ENCODE peak calls at places on chromosomes 5 and 9, in nine cellular contexts. Y, T, S, G, W, P, H, D and O are unnamed samples.

GRCh38 chr5:52725065-52725746 is 62.5 kb upstream of the ITGA1 start:
- DNase-seq in Y (no peak), P (peak), T (no peak), G (no peak), H (peak), S (no peak), D (peak), W (no peak), O (no peak)

GRCh38 chr5:55700745-55701144 is 11.4 kb downstream of the SLC38A9 start:
- DNase-seq in G (no peak), Y (no peak), D (no peak), W (no peak), P (no peak), H (no peak), S (no peak), T (no peak), O (no peak)

GRCh38 chr5:109936996-109937395 is 247.3 kb downstream of the MAN2A1 start:
- DNase-seq in H (no peak), P (no peak), W (no peak), Y (no peak), G (no peak), D (no peak), T (no peak), S (no peak), O (no peak)

GRCh38 chr5:40791715-40792139 is 6.4 kb downstream of the PRKAA1 start:
- DNase-seq in Y (no peak), G (no peak), H (no peak), P (no peak), S (no peak), T (no peak), W (no peak), D (no peak), O (no peak)

GRCh38 chr9:94134629-94135028 is 50.4 kb downstream of the PTPDC1 start:
- DNase-seq in H (no peak), D (no peak), G (no peak), T (no peak), P (no peak), Y (no peak), W (no peak), S (no peak), O (no peak)

GRCh38 chr5:153504726-153505125 is 14.3 kb downstream of the GRIA1 start:
- DNase-seq in Y (no peak), H (no peak), G (no peak), T (no peak), W (no peak), P (no peak), S (no peak), D (no peak), O (no peak)

GRCh38 chr5:179261301-179262125 is 83.7 kb downstream of the ADAMTS2 start:
- DNase-seq in T (no peak), S (no peak), H (no peak), P (no peak), D (no peak), Y (no peak), W (no peak), G (no peak), O (peak)

GRCh38 chr9:105132006-105132405 is 112.4 kb upstream of the SLC44A1 start:
- DNase-seq in D (no peak), W (no peak), T (no peak), S (no peak), G (no peak), Y (no peak), H (no peak), P (no peak), O (no peak)

GRCh38 chr9:137757139-137757538 is 120.4 kb upstream of the CACNA1B start:
- DNase-seq in G (no peak), Y (no peak), P (no peak), W (no peak), T (peak), D (no peak), H (no peak), S (no peak), O (no peak)

GRCh38 chr9:36928670-36929349 is 105.3 kb downstream of the PAX5 start:
- DNase-seq in D (peak), G (peak), P (no peak), H (no peak), Y (no peak), W (no peak), S (no peak), T (no peak), O (no peak)

GRCh38 chr5:102296229-102296817 is at the start of gene SLCO4C1:
- DNase-seq in S (no peak), P (peak), Y (peak), T (peak), G (peak), D (peak), H (peak), W (peak), O (peak)

GRCh38 chr9:71001780-71002386 is 119.5 kb downstream of the TRPM3 start:
- DNase-seq in D (no peak), H (no peak), T (no peak), Y (no peak), W (no peak), S (no peak), G (peak), P (no peak), O (no peak)

GRCh38 chr5:119388619-119389190 is 32.9 kb downstream of the TNFAIP8 start:
- DNase-seq in T (no peak), G (no peak), Y (no peak), H (no peak), S (no peak), W (no peak), D (no peak), P (no peak), O (no peak)

GRCh38 chr5:132428811-132429440 is 59.4 kb downstream of the SLC22A5 start:
- DNase-seq in Y (no peak), T (no peak), G (peak), H (no peak), P (no peak), W (no peak), S (no peak), D (no peak), O (no peak)